ENCODE peak calls at places on chromosome 9, in five cellular contexts. One of them, this sample, is unnamed.

GRCh38 chr9:113160571-113160970 is 9.8 kb downstream of the SLC31A2 start:
- DNase-seq in sigmoid colon: no peak
- DNase-seq in tibial nerve: no peak
- DNase-seq in SK-N-SH: no peak
- DNase-seq in HepG2: no peak
- DNase-seq in this sample: no peak

GRCh38 chr9:22446950-22447606 is 454 bp downstream of the DMRTA1 start:
- DNase-seq in tibial nerve: no peak
- DNase-seq in HepG2: no peak
- DNase-seq in sigmoid colon: peak
- DNase-seq in SK-N-SH: peak
- DNase-seq in this sample: peak

GRCh38 chr9:79264511-79265448 is 307.0 kb upstream of the TLE4 start:
- DNase-seq in tibial nerve: no peak
- DNase-seq in sigmoid colon: no peak
- DNase-seq in SK-N-SH: no peak
- DNase-seq in HepG2: no peak
- DNase-seq in this sample: no peak

GRCh38 chr9:96014078-96014477 is 138.6 kb downstream of the ERCC6L2 start:
- DNase-seq in tibial nerve: no peak
- DNase-seq in SK-N-SH: no peak
- DNase-seq in sigmoid colon: no peak
- DNase-seq in HepG2: no peak
- DNase-seq in this sample: no peak

GRCh38 chr9:129888809-129889460 is 53.7 kb downstream of the USP20 start:
- DNase-seq in tibial nerve: no peak
- DNase-seq in sigmoid colon: no peak
- DNase-seq in SK-N-SH: no peak
- DNase-seq in HepG2: no peak
- DNase-seq in this sample: no peak

GRCh38 chr9:98875536-98875935 is 68.1 kb downstream of the GALNT12 start:
- DNase-seq in tibial nerve: no peak
- DNase-seq in sigmoid colon: no peak
- DNase-seq in HepG2: no peak
- DNase-seq in SK-N-SH: no peak
- DNase-seq in this sample: no peak

GRCh38 chr9:97415146-97415545 is 3.2 kb downstream of the TDRD7 start:
- DNase-seq in SK-N-SH: no peak
- DNase-seq in tibial nerve: no peak
- DNase-seq in HepG2: no peak
- DNase-seq in sigmoid colon: no peak
- DNase-seq in this sample: no peak

GRCh38 chr9:93316726-93317494 is 133.0 kb downstream of the WNK2 start:
- DNase-seq in tibial nerve: no peak
- DNase-seq in sigmoid colon: peak
- DNase-seq in HepG2: no peak
- DNase-seq in SK-N-SH: no peak
- DNase-seq in this sample: no peak

GRCh38 chr9:136854113-136854841 is 2.1 kb downstream of the MAMDC4 start:
- DNase-seq in tibial nerve: no peak
- DNase-seq in SK-N-SH: no peak
- DNase-seq in sigmoid colon: peak
- DNase-seq in HepG2: no peak
- DNase-seq in this sample: peak

GRCh38 chr9:86945868-86946711 is 1.2 kb downstream of the GAS1 start:
- DNase-seq in SK-N-SH: peak
- DNase-seq in tibial nerve: peak
- DNase-seq in sigmoid colon: peak
- DNase-seq in HepG2: no peak
- DNase-seq in this sample: peak

GRCh38 chr9:14133394-14133793 is 180.5 kb downstream of the NFIB start:
- DNase-seq in sigmoid colon: no peak
- DNase-seq in SK-N-SH: no peak
- DNase-seq in tibial nerve: no peak
- DNase-seq in HepG2: no peak
- DNase-seq in this sample: no peak

GRCh38 chr9:76521906-76522305 is 62.9 kb downstream of the GCNT1 start:
- DNase-seq in SK-N-SH: no peak
- DNase-seq in sigmoid colon: no peak
- DNase-seq in HepG2: no peak
- DNase-seq in tibial nerve: no peak
- DNase-seq in this sample: no peak

DNA sequence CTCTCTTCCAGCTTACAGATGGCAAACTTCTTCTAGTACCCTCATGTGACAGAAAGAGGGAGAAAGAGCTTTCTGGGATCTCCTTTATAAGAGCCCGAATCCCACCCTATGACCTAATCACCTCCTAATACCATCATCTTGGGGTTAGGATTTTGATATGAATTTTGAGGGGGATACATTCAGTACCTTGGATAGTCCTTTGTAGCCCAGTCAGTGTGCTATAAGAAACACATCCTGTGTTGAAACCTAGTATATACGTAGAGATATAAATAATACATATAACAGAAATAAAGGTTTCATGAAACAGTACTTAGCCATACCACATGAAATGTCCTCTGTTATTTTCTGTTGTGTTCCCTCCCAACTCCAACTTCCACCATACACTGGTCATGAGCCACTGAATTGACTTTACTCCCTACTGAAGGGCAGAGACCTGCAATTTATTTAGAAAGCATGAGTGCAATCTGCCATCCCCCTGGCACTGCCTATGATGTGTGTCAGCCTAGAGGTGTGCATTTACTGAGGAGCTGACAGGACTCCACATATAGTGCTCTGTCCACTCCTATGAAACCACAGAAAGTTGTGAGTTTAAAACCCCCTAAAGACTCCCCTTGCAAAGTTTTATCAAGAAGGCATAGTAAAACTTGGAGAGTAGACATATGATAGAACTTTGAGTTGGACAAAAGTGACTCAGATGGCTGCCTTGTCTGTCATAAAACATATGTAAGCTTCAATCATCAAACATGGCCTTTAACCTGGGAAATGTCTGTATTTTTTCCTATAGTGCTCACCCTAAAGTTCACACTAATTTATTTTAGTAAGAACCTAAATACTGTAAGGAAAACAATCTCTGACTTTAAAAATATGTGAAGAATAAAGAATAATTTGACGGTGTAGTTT is 12.8 kb downstream of the PIP5K1B start:
- DNase-seq in tibial nerve: no peak
- DNase-seq in sigmoid colon: no peak
- DNase-seq in HepG2: no peak
- DNase-seq in SK-N-SH: no peak
- DNase-seq in this sample: no peak
- TF ChIP-seq EP300 in tibial nerve: no peak
- TF ChIP-seq EP300 in sigmoid colon: no peak
- TF ChIP-seq EP300 in HepG2: no peak
- TF ChIP-seq EP300 in SK-N-SH: no peak
- TF ChIP-seq EP300 in this sample: no peak

DNA sequence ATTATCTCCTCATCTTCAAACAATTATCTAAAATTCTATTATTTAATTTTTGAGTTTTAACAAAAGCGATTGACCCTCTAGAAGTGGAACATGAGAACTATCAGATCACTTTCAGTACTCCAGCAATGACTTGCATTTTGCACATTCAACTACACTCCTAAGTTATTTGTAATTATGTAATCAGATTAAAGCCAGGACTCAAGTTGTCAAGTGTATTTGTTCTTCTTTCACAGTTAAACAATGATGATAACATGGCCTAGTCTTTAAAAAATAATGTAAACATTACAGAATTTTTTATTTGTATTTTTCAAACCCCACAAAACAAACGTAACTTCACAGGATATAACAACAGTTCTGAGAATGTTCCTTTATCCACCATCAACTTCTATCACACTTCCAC is 2148.9 kb upstream of the ACO1 start:
- DNase-seq in sigmoid colon: no peak
- DNase-seq in HepG2: no peak
- DNase-seq in SK-N-SH: no peak
- DNase-seq in tibial nerve: no peak
- DNase-seq in this sample: no peak
- TF ChIP-seq EP300 in sigmoid colon: no peak
- TF ChIP-seq EP300 in HepG2: no peak
- TF ChIP-seq EP300 in SK-N-SH: no peak
- TF ChIP-seq EP300 in tibial nerve: no peak
- TF ChIP-seq EP300 in this sample: no peak

GRCh38 chr9:38130724-38131123 is 61.7 kb upstream of the SHB start:
- DNase-seq in tibial nerve: no peak
- DNase-seq in SK-N-SH: no peak
- DNase-seq in HepG2: no peak
- DNase-seq in sigmoid colon: no peak
- DNase-seq in this sample: no peak
- TF ChIP-seq EP300 in tibial nerve: no peak
- TF ChIP-seq EP300 in SK-N-SH: no peak
- TF ChIP-seq EP300 in HepG2: no peak
- TF ChIP-seq EP300 in sigmoid colon: no peak
- TF ChIP-seq EP300 in this sample: no peak

DNA sequence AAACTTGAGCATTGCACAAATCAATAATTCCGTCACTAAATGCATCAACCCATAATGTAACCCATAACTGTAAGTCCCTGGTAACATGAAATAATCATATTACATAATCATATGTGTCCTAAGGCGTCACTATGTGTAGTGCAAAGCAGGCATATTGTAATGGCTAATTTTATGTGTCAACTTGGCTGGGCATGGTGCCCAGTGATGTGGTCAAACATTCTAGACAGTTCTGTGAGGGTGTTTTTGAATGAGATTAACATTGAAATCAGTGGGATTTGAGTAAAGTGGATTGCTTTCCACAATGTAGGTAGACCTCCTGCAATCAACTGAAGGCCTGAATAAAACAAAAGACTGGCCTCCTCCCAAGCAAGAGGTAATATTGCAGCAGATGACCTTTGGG is 794.4 kb upstream of the ACO1 start:
- DNase-seq in SK-N-SH: no peak
- DNase-seq in sigmoid colon: no peak
- DNase-seq in HepG2: no peak
- DNase-seq in tibial nerve: no peak
- DNase-seq in this sample: no peak
- TF ChIP-seq EP300 in SK-N-SH: no peak
- TF ChIP-seq EP300 in sigmoid colon: no peak
- TF ChIP-seq EP300 in HepG2: no peak
- TF ChIP-seq EP300 in tibial nerve: no peak
- TF ChIP-seq EP300 in this sample: no peak

DNA sequence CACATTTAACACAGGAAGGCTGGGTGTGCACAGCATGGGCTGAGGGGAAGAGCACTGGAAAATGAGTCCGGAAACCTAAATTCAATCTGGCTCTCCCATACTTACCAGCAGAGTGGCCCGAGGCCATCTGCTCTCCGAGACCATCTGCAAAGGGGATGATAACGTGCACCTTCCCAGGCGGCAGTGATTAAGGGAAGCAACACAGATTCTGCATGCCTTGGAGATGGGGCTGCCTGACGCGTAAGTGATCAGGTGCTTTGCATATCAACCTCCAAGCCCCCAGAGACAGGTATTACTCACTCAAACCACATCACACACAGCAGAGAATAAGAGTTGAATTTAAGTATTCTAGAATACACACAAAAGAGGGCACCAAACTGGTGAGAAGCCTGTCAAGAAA is 9.1 kb downstream of the EPB41L4B start:
- DNase-seq in tibial nerve: no peak
- DNase-seq in SK-N-SH: peak
- DNase-seq in HepG2: no peak
- DNase-seq in sigmoid colon: no peak
- DNase-seq in this sample: no peak
- TF ChIP-seq EP300 in tibial nerve: no peak
- TF ChIP-seq EP300 in SK-N-SH: no peak
- TF ChIP-seq EP300 in HepG2: no peak
- TF ChIP-seq EP300 in sigmoid colon: no peak
- TF ChIP-seq EP300 in this sample: no peak

GRCh38 chr9:23962101-23962500 is 136.1 kb upstream of the ELAVL2 start:
- DNase-seq in HepG2: no peak
- DNase-seq in tibial nerve: no peak
- DNase-seq in sigmoid colon: no peak
- DNase-seq in SK-N-SH: no peak
- DNase-seq in this sample: no peak
- TF ChIP-seq EP300 in HepG2: no peak
- TF ChIP-seq EP300 in tibial nerve: no peak
- TF ChIP-seq EP300 in sigmoid colon: no peak
- TF ChIP-seq EP300 in SK-N-SH: no peak
- TF ChIP-seq EP300 in this sample: no peak

This sample was measured in ovary.